ENCODE peak calls at places on chromosomes 3 and 15, in seven cellular contexts. I is RWPE1; T is activated T-cell treated with anti-CD3 and anti-CD28 coated beads for 1 hour; A is fibroblast of the conjunctiva; U is stimulated activated CD8-positive, alpha-beta memory T cell treated with anti-CD3 and anti-CD28 coated beads, Interleukin-2, amount 100 ng/mL, for 1 hour; X is mesothelial cell of epicardium; R is activated naive CD8-positive, alpha-beta T cell treated with anti-CD3 and anti-CD28 coated beads for 36 hours. D is an unnamed sample.

GRCh38 chr3:58414538-58415197 is 19.0 kb downstream of the PDHB start:
- DNase-seq in I (peak; percentile 39), T (peak; percentile 21), A (peak; percentile 62), U (no peak), X (peak; percentile 49), R (peak; percentile 13), D (peak; percentile 68)

GRCh38 chr3:197482001-197482400 is 73.8 kb downstream of the BDH1 start:
- DNase-seq in I (no peak), T (no peak), A (no peak), U (no peak), X (no peak), R (no peak), D (no peak)

GRCh38 chr3:101809178-101810022 is 30.4 kb downstream of the NXPE3 start:
- DNase-seq in I (peak; percentile 30), T (no peak), A (peak; percentile 32), U (no peak), X (no peak), R (no peak), D (peak; percentile 41)

GRCh38 chr3:66095295-66096001 is 56.7 kb upstream of the MAGI1 start:
- DNase-seq in I (no peak), T (no peak), A (no peak), U (no peak), X (no peak), R (no peak), D (no peak)

GRCh38 chr3:8888296-8888915 is 74.9 kb downstream of the RAD18 start:
- DNase-seq in I (no peak), T (no peak), A (peak; percentile 29), U (no peak), X (no peak), R (no peak), D (no peak)

GRCh38 chr3:102087236-102087635 is 237.9 kb downstream of the NFKBIZ start:
- DNase-seq in I (no peak), T (no peak), A (no peak), U (no peak), X (no peak), R (no peak), D (no peak)

GRCh38 chr15:57334257-57334656 is 42.0 kb upstream of the CGNL1 start:
- DNase-seq in I (peak; percentile 59), T (no peak), A (no peak), U (no peak), X (no peak), R (no peak), D (peak; percentile 51)

GRCh38 chr15:68834356-68834755 is 13.7 kb upstream of the ANP32A start:
- DNase-seq in I (no peak), T (no peak), A (no peak), U (no peak), X (no peak), R (no peak), D (no peak)

GRCh38 chr3:187750041-187750512 is 4.8 kb upstream of the BCL6 start:
- DNase-seq in I (peak; percentile 25), T (no peak), A (no peak), U (no peak), X (peak; percentile 71), R (no peak), D (no peak)

GRCh38 chr3:150020527-150020926 is 49.8 kb upstream of the PFN2 start:
- DNase-seq in I (peak; percentile 15), T (no peak), A (no peak), U (no peak), X (no peak), R (no peak), D (peak; percentile 55)

GRCh38 chr3:117630885-117631284 is 921.3 kb downstream of the TUSC7 start:
- DNase-seq in I (no peak), T (no peak), A (peak; percentile 28), U (no peak), X (no peak), R (no peak), D (no peak)

GRCh38 chr3:142876417-142876816 is 12.5 kb downstream of the PCOLCE2 start:
- DNase-seq in I (no peak), T (no peak), A (no peak), U (no peak), X (no peak), R (no peak), D (no peak)

GRCh38 chr3:18351823-18352744 is 73.1 kb downstream of the SATB1 start:
- DNase-seq in I (no peak), T (no peak), A (no peak), U (no peak), X (no peak), R (no peak), D (no peak)

GRCh38 chr3:55405436-55405835 is 81.7 kb downstream of the WNT5A start:
- DNase-seq in I (no peak), T (no peak), A (no peak), U (no peak), X (no peak), R (no peak), D (peak; percentile 10)

GRCh38 chr15:77112819-77113569 is 42.1 kb upstream of the TSPAN3 start:
- DNase-seq in I (no peak), T (no peak), A (no peak), U (no peak), X (no peak), R (no peak), D (no peak)

GRCh38 chr3:80285370-80285769 is 517.6 kb upstream of the ROBO1 start:
- DNase-seq in I (no peak), T (no peak), A (peak; percentile 45), U (no peak), X (no peak), R (no peak), D (peak; percentile 2)

GRCh38 chr15:61420546-61420945 is 191.4 kb upstream of the RORA start:
- DNase-seq in I (no peak), T (no peak), A (no peak), U (no peak), X (no peak), R (no peak), D (no peak)

GRCh38 chr3:9729419-9729818 is 2.1 kb upstream of the BRPF1 start:
- DNase-seq in I (no peak), T (no peak), A (no peak), U (no peak), X (no peak), R (no peak), D (no peak)

GRCh38 chr3:148379763-148380162 is 317.9 kb upstream of the AGTR1 start:
- DNase-seq in I (peak; percentile 13), T (no peak), A (peak; percentile 48), U (no peak), X (no peak), R (no peak), D (peak; percentile 41)

GRCh38 chr3:113505867-113506266 is 9.1 kb downstream of the SPICE1 start:
- DNase-seq in I (no peak), T (no peak), A (no peak), U (no peak), X (no peak), R (no peak), D (no peak)

GRCh38 chr3:181782306-181782924 is 70.7 kb downstream of the SOX2 start:
- DNase-seq in I (peak; percentile 36), T (no peak), A (peak; percentile 1), U (no peak), X (no peak), R (no peak), D (peak; percentile 15)

GRCh38 chr15:95300958-95301357 is 1029.5 kb upstream of the NR2F2 start:
- DNase-seq in I (no peak), T (no peak), A (no peak), U (no peak), X (no peak), R (no peak), D (no peak)

GRCh38 chr3:51705276-51706020 is 1.4 kb upstream of the GRM2 start:
- DNase-seq in I (no peak), T (no peak), A (no peak), U (no peak), X (no peak), R (no peak), D (no peak)

GRCh38 chr15:62809106-62809967 is 233.2 kb upstream of the TPM1 start:
- DNase-seq in I (peak; percentile 21), T (no peak), A (no peak), U (no peak), X (no peak), R (no peak), D (peak; percentile 48)

GRCh38 chr15:36254446-36254845 is 325.0 kb upstream of the CDIN1 start:
- DNase-seq in I (no peak), T (no peak), A (no peak), U (no peak), X (no peak), R (no peak), D (no peak)

GRCh38 chr15:65370885-65371284 is 6.9 kb downstream of the IGDCC3 start:
- DNase-seq in I (no peak), T (no peak), A (no peak), U (no peak), X (no peak), R (no peak), D (no peak)

GRCh38 chr3:123949606-123950005 is 11.4 kb downstream of the CCDC14 start:
- DNase-seq in I (no peak), T (no peak), A (no peak), U (no peak), X (no peak), R (no peak), D (no peak)

GRCh38 chr3:58006661-58007060 is 1.6 kb upstream of the FLNB start:
- DNase-seq in I (no peak), T (no peak), A (no peak), U (no peak), X (no peak), R (no peak), D (no peak)

GRCh38 chr3:13346481-13347389 is 73.4 kb downstream of the NUP210 start:
- DNase-seq in I (peak; percentile 1), T (peak; percentile 55), A (no peak), U (peak; percentile 39), X (no peak), R (peak; percentile 81), D (peak; percentile 12)

GRCh38 chr15:72782274-72782992 is 1.1 kb downstream of the ADPGK start:
- DNase-seq in I (no peak), T (no peak), A (no peak), U (no peak), X (no peak), R (no peak), D (no peak)

GRCh38 chr15:75720787-75721461 is 8.3 kb upstream of the CSPG4 start:
- DNase-seq in I (peak; percentile 83), T (no peak), A (no peak), U (no peak), X (no peak), R (peak; percentile 67), D (peak; percentile 55)

GRCh38 chr3:94301346-94301745 is 238.5 kb downstream of the NSUN3 start:
- DNase-seq in I (no peak), T (no peak), A (no peak), U (no peak), X (no peak), R (no peak), D (no peak)

GRCh38 chr15:59918994-59919951 is 84.8 kb upstream of the FOXB1 start:
- DNase-seq in I (peak; percentile 76), T (no peak), A (no peak), U (no peak), X (no peak), R (peak; percentile 62), D (peak; percentile 32)

GRCh38 chr3:186361612-186362408 is at the start of gene DGKG:
- DNase-seq in I (peak; percentile 42), T (no peak), A (no peak), U (no peak), X (no peak), R (peak; percentile 46), D (no peak)

GRCh38 chr3:23656199-23656598 is 149.6 kb upstream of the UBE2E1 start:
- DNase-seq in I (no peak), T (no peak), A (no peak), U (no peak), X (no peak), R (no peak), D (no peak)

GRCh38 chr15:57201578-57201977 is 174.7 kb upstream of the CGNL1 start:
- DNase-seq in I (no peak), T (no peak), A (no peak), U (no peak), X (no peak), R (no peak), D (no peak)

D was measured in HTR-8/SVneo.